ENCODE peak calls at places on chromosome 13, in nine cellular contexts. One of them, this sample, is unnamed.

GRCh38 chr13:113001251-113002140 is 32.5 kb downstream of the MCF2L start:
- DNase-seq in suprapubic skin: no peak
- DNase-seq in transverse colon: peak
- DNase-seq in tibial nerve: no peak
- DNase-seq in esophagus muscularis mucosa: no peak
- DNase-seq in sigmoid colon: no peak
- DNase-seq in H1: no peak
- DNase-seq in ovary: no peak
- DNase-seq in stomach: peak
- DNase-seq in this sample: no peak

GRCh38 chr13:26921918-26922317 is 161.3 kb upstream of the GPR12 start:
- DNase-seq in transverse colon: no peak
- DNase-seq in sigmoid colon: no peak
- DNase-seq in stomach: no peak
- DNase-seq in esophagus muscularis mucosa: no peak
- DNase-seq in H1: no peak
- DNase-seq in tibial nerve: no peak
- DNase-seq in suprapubic skin: no peak
- DNase-seq in ovary: no peak
- DNase-seq in this sample: no peak

GRCh38 chr13:22086593-22086992 is 415.7 kb downstream of the FGF9 start:
- DNase-seq in stomach: no peak
- DNase-seq in transverse colon: no peak
- DNase-seq in H1: no peak
- DNase-seq in sigmoid colon: no peak
- DNase-seq in tibial nerve: no peak
- DNase-seq in suprapubic skin: no peak
- DNase-seq in ovary: no peak
- DNase-seq in esophagus muscularis mucosa: no peak
- DNase-seq in this sample: no peak

GRCh38 chr13:73329355-73329754 is 270.6 kb downstream of the KLF5 start:
- DNase-seq in suprapubic skin: no peak
- DNase-seq in ovary: no peak
- DNase-seq in stomach: no peak
- DNase-seq in tibial nerve: no peak
- DNase-seq in transverse colon: no peak
- DNase-seq in esophagus muscularis mucosa: no peak
- DNase-seq in H1: no peak
- DNase-seq in sigmoid colon: no peak
- DNase-seq in this sample: no peak

GRCh38 chr13:112685856-112686255 is 4.0 kb upstream of the ATP11A start:
- DNase-seq in esophagus muscularis mucosa: no peak
- DNase-seq in stomach: no peak
- DNase-seq in transverse colon: no peak
- DNase-seq in H1: no peak
- DNase-seq in tibial nerve: no peak
- DNase-seq in ovary: no peak
- DNase-seq in sigmoid colon: no peak
- DNase-seq in suprapubic skin: no peak
- DNase-seq in this sample: no peak

GRCh38 chr13:36712785-36713184 is 39.0 kb downstream of the SERTM1 start:
- DNase-seq in ovary: no peak
- DNase-seq in esophagus muscularis mucosa: no peak
- DNase-seq in transverse colon: no peak
- DNase-seq in suprapubic skin: no peak
- DNase-seq in H1: no peak
- DNase-seq in sigmoid colon: no peak
- DNase-seq in stomach: no peak
- DNase-seq in tibial nerve: no peak
- DNase-seq in this sample: no peak

GRCh38 chr13:98252931-98253470 is 75.9 kb upstream of the RNF113B start:
- DNase-seq in H1: no peak
- DNase-seq in suprapubic skin: no peak
- DNase-seq in stomach: no peak
- DNase-seq in sigmoid colon: no peak
- DNase-seq in ovary: no peak
- DNase-seq in transverse colon: no peak
- DNase-seq in esophagus muscularis mucosa: no peak
- DNase-seq in tibial nerve: no peak
- DNase-seq in this sample: no peak

GRCh38 chr13:40539954-40540706 is 126.3 kb downstream of the FOXO1 start:
- DNase-seq in sigmoid colon: no peak
- DNase-seq in ovary: no peak
- DNase-seq in tibial nerve: no peak
- DNase-seq in transverse colon: no peak
- DNase-seq in H1: peak
- DNase-seq in esophagus muscularis mucosa: no peak
- DNase-seq in suprapubic skin: no peak
- DNase-seq in stomach: no peak
- DNase-seq in this sample: peak

GRCh38 chr13:113151745-113152707 is 6.4 kb upstream of the PROZ start:
- DNase-seq in esophagus muscularis mucosa: no peak
- DNase-seq in suprapubic skin: no peak
- DNase-seq in transverse colon: no peak
- DNase-seq in sigmoid colon: no peak
- DNase-seq in H1: no peak
- DNase-seq in stomach: no peak
- DNase-seq in tibial nerve: no peak
- DNase-seq in ovary: no peak
- DNase-seq in this sample: no peak

GRCh38 chr13:47038196-47038595 is 141.3 kb upstream of the HTR2A start:
- DNase-seq in transverse colon: no peak
- DNase-seq in stomach: no peak
- DNase-seq in sigmoid colon: no peak
- DNase-seq in ovary: no peak
- DNase-seq in H1: no peak
- DNase-seq in esophagus muscularis mucosa: no peak
- DNase-seq in suprapubic skin: no peak
- DNase-seq in tibial nerve: no peak
- DNase-seq in this sample: no peak

GRCh38 chr13:25067054-25067453 is 28.9 kb upstream of the PABPC3 start:
- DNase-seq in H1: no peak
- DNase-seq in ovary: no peak
- DNase-seq in stomach: no peak
- DNase-seq in tibial nerve: no peak
- DNase-seq in esophagus muscularis mucosa: no peak
- DNase-seq in sigmoid colon: no peak
- DNase-seq in transverse colon: no peak
- DNase-seq in suprapubic skin: no peak
- DNase-seq in this sample: no peak

GRCh38 chr13:106232680-106233079 is 302.8 kb downstream of the EFNB2 start:
- DNase-seq in stomach: no peak
- DNase-seq in H1: no peak
- DNase-seq in esophagus muscularis mucosa: no peak
- DNase-seq in ovary: no peak
- DNase-seq in sigmoid colon: no peak
- DNase-seq in suprapubic skin: no peak
- DNase-seq in tibial nerve: no peak
- DNase-seq in transverse colon: no peak
- DNase-seq in this sample: no peak

GRCh38 chr13:111488466-111489132 is 168.2 kb downstream of the TEX29 start:
- DNase-seq in esophagus muscularis mucosa: no peak
- DNase-seq in sigmoid colon: no peak
- DNase-seq in transverse colon: no peak
- DNase-seq in ovary: no peak
- DNase-seq in suprapubic skin: no peak
- DNase-seq in H1: no peak
- DNase-seq in tibial nerve: no peak
- DNase-seq in stomach: no peak
- DNase-seq in this sample: no peak

GRCh38 chr13:102405499-102406079 is 3.7 kb upstream of the FGF14 start:
- DNase-seq in tibial nerve: no peak
- DNase-seq in transverse colon: no peak
- DNase-seq in ovary: no peak
- DNase-seq in suprapubic skin: no peak
- DNase-seq in sigmoid colon: no peak
- DNase-seq in H1: no peak
- DNase-seq in esophagus muscularis mucosa: no peak
- DNase-seq in stomach: no peak
- DNase-seq in this sample: no peak

GRCh38 chr13:98507060-98507797 is 69.7 kb downstream of the STK24 start:
- DNase-seq in esophagus muscularis mucosa: no peak
- DNase-seq in H1: peak
- DNase-seq in stomach: peak
- DNase-seq in suprapubic skin: peak
- DNase-seq in tibial nerve: no peak
- DNase-seq in sigmoid colon: peak
- DNase-seq in transverse colon: peak
- DNase-seq in ovary: peak
- DNase-seq in this sample: no peak

GRCh38 chr13:32032780-32033179 is 1.2 kb downstream of the FRY start:
- DNase-seq in esophagus muscularis mucosa: no peak
- DNase-seq in ovary: no peak
- DNase-seq in stomach: no peak
- DNase-seq in sigmoid colon: no peak
- DNase-seq in suprapubic skin: no peak
- DNase-seq in H1: no peak
- DNase-seq in transverse colon: no peak
- DNase-seq in tibial nerve: no peak
- DNase-seq in this sample: no peak

GRCh38 chr13:26718872-26719271 is 41.7 kb downstream of the GPR12 start:
- DNase-seq in ovary: no peak
- DNase-seq in tibial nerve: no peak
- DNase-seq in suprapubic skin: no peak
- DNase-seq in sigmoid colon: no peak
- DNase-seq in transverse colon: no peak
- DNase-seq in H1: no peak
- DNase-seq in esophagus muscularis mucosa: peak
- DNase-seq in stomach: no peak
- DNase-seq in this sample: no peak

GRCh38 chr13:76854894-76855293 is 31.3 kb downstream of the KCTD12 start:
- DNase-seq in ovary: no peak
- DNase-seq in transverse colon: no peak
- DNase-seq in stomach: no peak
- DNase-seq in suprapubic skin: no peak
- DNase-seq in H1: no peak
- DNase-seq in tibial nerve: no peak
- DNase-seq in esophagus muscularis mucosa: no peak
- DNase-seq in sigmoid colon: no peak
- DNase-seq in this sample: no peak

GRCh38 chr13:90454002-90454636 is 893.4 kb upstream of the MIR17HG start:
- DNase-seq in H1: no peak
- DNase-seq in esophagus muscularis mucosa: no peak
- DNase-seq in transverse colon: no peak
- DNase-seq in stomach: no peak
- DNase-seq in tibial nerve: no peak
- DNase-seq in sigmoid colon: no peak
- DNase-seq in ovary: no peak
- DNase-seq in suprapubic skin: no peak
- DNase-seq in this sample: no peak

GRCh38 chr13:27997904-27998522 is 9.5 kb upstream of the URAD start:
- DNase-seq in H1: no peak
- DNase-seq in ovary: no peak
- DNase-seq in sigmoid colon: no peak
- DNase-seq in esophagus muscularis mucosa: no peak
- DNase-seq in suprapubic skin: no peak
- DNase-seq in tibial nerve: no peak
- DNase-seq in stomach: peak
- DNase-seq in transverse colon: peak
- DNase-seq in this sample: peak

GRCh38 chr13:29170451-29171082 is 350.4 kb downstream of the MTUS2 start:
- DNase-seq in H1: no peak
- DNase-seq in sigmoid colon: no peak
- DNase-seq in stomach: no peak
- DNase-seq in transverse colon: no peak
- DNase-seq in tibial nerve: no peak
- DNase-seq in suprapubic skin: no peak
- DNase-seq in ovary: no peak
- DNase-seq in esophagus muscularis mucosa: no peak
- DNase-seq in this sample: no peak

GRCh38 chr13:20414475-20415287 is 111.0 kb downstream of the CRYL1 start:
- DNase-seq in tibial nerve: no peak
- DNase-seq in stomach: no peak
- DNase-seq in suprapubic skin: no peak
- DNase-seq in ovary: no peak
- DNase-seq in transverse colon: peak
- DNase-seq in sigmoid colon: no peak
- DNase-seq in H1: no peak
- DNase-seq in esophagus muscularis mucosa: no peak
- DNase-seq in this sample: no peak
- TF ChIP-seq EP300 in tibial nerve: no peak
- TF ChIP-seq EP300 in stomach: no peak
- TF ChIP-seq EP300 in suprapubic skin: no peak
- TF ChIP-seq EP300 in ovary: no peak
- TF ChIP-seq EP300 in transverse colon: no peak
- TF ChIP-seq EP300 in sigmoid colon: no peak
- TF ChIP-seq EP300 in H1: no peak
- TF ChIP-seq EP300 in esophagus muscularis mucosa: no peak
- TF ChIP-seq EP300 in this sample: no peak

GRCh38 chr13:45255253-45255987 is 54.6 kb upstream of the KCTD4 start:
- DNase-seq in ovary: no peak
- DNase-seq in transverse colon: no peak
- DNase-seq in H1: no peak
- DNase-seq in stomach: no peak
- DNase-seq in tibial nerve: no peak
- DNase-seq in sigmoid colon: no peak
- DNase-seq in suprapubic skin: no peak
- DNase-seq in esophagus muscularis mucosa: no peak
- DNase-seq in this sample: no peak
- TF ChIP-seq EP300 in ovary: no peak
- TF ChIP-seq EP300 in transverse colon: no peak
- TF ChIP-seq EP300 in H1: no peak
- TF ChIP-seq EP300 in stomach: no peak
- TF ChIP-seq EP300 in tibial nerve: no peak
- TF ChIP-seq EP300 in sigmoid colon: no peak
- TF ChIP-seq EP300 in suprapubic skin: no peak
- TF ChIP-seq EP300 in esophagus muscularis mucosa: no peak
- TF ChIP-seq EP300 in this sample: no peak

DNA sequence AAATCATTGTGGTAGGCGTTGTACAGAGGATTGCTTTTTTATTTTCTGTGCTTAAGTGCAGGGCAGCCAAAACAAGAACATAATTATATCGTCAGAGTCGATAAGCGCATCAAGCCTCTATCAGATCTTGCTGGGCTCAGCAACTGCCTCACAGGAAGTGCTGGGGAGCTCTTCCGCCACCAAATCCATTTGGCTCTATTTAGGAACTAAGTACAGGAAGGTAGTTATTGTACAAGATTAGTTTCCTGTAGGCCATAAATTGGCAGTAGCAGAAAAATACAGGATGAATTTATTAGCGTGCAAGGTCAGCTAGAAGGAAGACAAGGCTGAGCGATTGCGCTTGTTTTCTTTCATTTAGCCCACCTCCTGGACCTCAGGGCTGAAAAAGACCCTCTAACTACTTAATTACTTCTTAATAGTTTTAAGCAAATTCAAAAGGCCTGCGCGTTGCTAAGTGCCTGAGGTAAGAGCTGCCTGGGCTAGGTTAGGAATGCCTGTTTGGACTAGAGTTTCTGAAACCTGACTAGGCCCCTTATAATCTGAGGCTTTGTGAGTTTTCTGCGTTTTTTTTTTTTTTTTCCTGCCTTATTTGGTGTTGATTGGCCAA is 118.5 kb downstream of the IRS2 start:
- DNase-seq in tibial nerve: no peak
- DNase-seq in suprapubic skin: no peak
- DNase-seq in stomach: no peak
- DNase-seq in sigmoid colon: no peak
- DNase-seq in esophagus muscularis mucosa: peak
- DNase-seq in ovary: no peak
- DNase-seq in H1: no peak
- DNase-seq in transverse colon: no peak
- DNase-seq in this sample: no peak
- TF ChIP-seq EP300 in tibial nerve: no peak
- TF ChIP-seq EP300 in suprapubic skin: no peak
- TF ChIP-seq EP300 in stomach: no peak
- TF ChIP-seq EP300 in sigmoid colon: no peak
- TF ChIP-seq EP300 in esophagus muscularis mucosa: no peak
- TF ChIP-seq EP300 in ovary: no peak
- TF ChIP-seq EP300 in H1: no peak
- TF ChIP-seq EP300 in transverse colon: no peak
- TF ChIP-seq EP300 in this sample: no peak

GRCh38 chr13:43757266-43757665 is 29.5 kb downstream of the ENOX1 start:
- DNase-seq in ovary: no peak
- DNase-seq in stomach: no peak
- DNase-seq in transverse colon: no peak
- DNase-seq in tibial nerve: no peak
- DNase-seq in esophagus muscularis mucosa: no peak
- DNase-seq in suprapubic skin: no peak
- DNase-seq in H1: no peak
- DNase-seq in sigmoid colon: no peak
- DNase-seq in this sample: no peak
- TF ChIP-seq EP300 in ovary: no peak
- TF ChIP-seq EP300 in stomach: no peak
- TF ChIP-seq EP300 in transverse colon: no peak
- TF ChIP-seq EP300 in tibial nerve: no peak
- TF ChIP-seq EP300 in esophagus muscularis mucosa: no peak
- TF ChIP-seq EP300 in suprapubic skin: no peak
- TF ChIP-seq EP300 in H1: no peak
- TF ChIP-seq EP300 in sigmoid colon: no peak
- TF ChIP-seq EP300 in this sample: no peak